ENCODE peak calls at places on chromosomes 3 and 15, in nine cellular contexts. F, U, K, Z, H, I, Y, J and T are unnamed samples.

GRCh38 chr3:150286390-150287147 is 121.5 kb upstream of the TSC22D2 start:
- DNase-seq in F (no peak), I (peak; percentile 64), U (peak; percentile 49), H (no peak), Y (no peak), J (no peak), Z (no peak), K (no peak), T (no peak)

GRCh38 chr3:13069495-13069894 is 3.7 kb downstream of the IQSEC1 start:
- DNase-seq in Y (no peak), K (no peak), U (no peak), Z (no peak), F (no peak), H (no peak), J (no peak), I (no peak), T (no peak)

GRCh38 chr3:107916166-107916565 is 174.7 kb downstream of the CD47 start:
- DNase-seq in H (no peak), Z (no peak), I (no peak), U (no peak), K (no peak), J (no peak), Y (no peak), F (no peak), T (no peak)

GRCh38 chr3:107344722-107345121 is 32.5 kb upstream of the CCDC54 start:
- DNase-seq in Z (no peak), Y (no peak), K (no peak), I (no peak), H (no peak), F (no peak), U (peak; percentile 18), J (no peak), T (no peak)

GRCh38 chr3:10693457-10693856 is 122.6 kb upstream of the SLC6A11 start:
- DNase-seq in J (no peak), I (peak; percentile 13), U (no peak), H (no peak), F (no peak), Y (no peak), K (no peak), Z (no peak), T (no peak)

GRCh38 chr3:46948830-46949671 is 27.5 kb downstream of the CCDC12 start:
- DNase-seq in H (no peak), Y (no peak), U (no peak), Z (peak; percentile 83), F (peak; percentile 61), K (peak; percentile 78), J (peak; percentile 48), I (no peak), T (peak; percentile 87)

GRCh38 chr3:14929310-14930070 is 17.9 kb upstream of the NR2C2 start:
- DNase-seq in J (no peak), Z (no peak), H (no peak), Y (no peak), K (no peak), I (no peak), U (no peak), F (no peak), T (no peak)

GRCh38 chr15:74400313-74400850 is 32.9 kb upstream of the CYP11A1 start:
- DNase-seq in K (no peak), J (no peak), I (no peak), Y (no peak), F (no peak), U (no peak), H (no peak), Z (no peak), T (no peak)

GRCh38 chr3:182795383-182795782 is 2.1 kb downstream of the ATP11B start:
- DNase-seq in I (peak; percentile 10), Z (no peak), F (no peak), H (no peak), Y (no peak), J (no peak), K (peak; percentile 61), U (no peak), T (no peak)

GRCh38 chr3:57026918-57027317 is 33.5 kb upstream of the SPATA12 start:
- DNase-seq in H (peak; percentile 68), K (peak; percentile 36), Y (no peak), F (no peak), U (peak; percentile 38), J (no peak), I (peak; percentile 62), Z (no peak), T (no peak)

DNA sequence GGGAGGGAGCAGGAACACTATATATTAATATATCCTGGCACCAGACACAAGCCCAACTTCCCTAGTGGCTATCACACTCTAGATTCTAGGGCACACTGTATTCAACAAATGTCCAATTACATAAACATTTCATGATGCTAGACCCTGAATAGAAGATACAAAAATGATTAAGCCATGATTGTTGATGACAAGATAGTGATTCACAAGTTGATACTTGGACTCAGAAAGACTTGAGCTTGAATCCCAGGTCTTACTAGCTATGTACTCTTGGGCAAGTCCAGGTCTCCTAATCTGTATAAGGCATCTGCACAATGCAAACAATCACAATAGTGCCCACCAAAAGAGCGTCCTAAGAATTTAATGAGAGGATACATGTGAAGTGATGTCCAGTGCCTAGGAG is 10.0 kb upstream of the SNTN start:
- DNase-seq in Z (no peak), J (no peak), F (no peak), K (no peak), H (no peak), U (no peak), Y (no peak), I (no peak), T (no peak)
- H3K4me3 ChIP-seq in Z (no peak overlapping the region), J (no peak overlapping the region), F (no peak overlapping the region), K (no peak overlapping the region), H (no peak overlapping the region), U (no peak overlapping the region), Y (no peak overlapping the region), I (no peak overlapping the region), T (no peak overlapping the region)

GRCh38 chr3:37940242-37940908 is 50.2 kb upstream of the VILL start:
- DNase-seq in Z (no peak), K (no peak), H (no peak), I (no peak), F (no peak), J (no peak), Y (no peak), U (no peak), T (no peak)
- H3K27ac ChIP-seq in Z (no peak overlapping the region), K (no peak overlapping the region), H (no peak overlapping the region), I (no peak overlapping the region), F (no peak overlapping the region), J (no peak overlapping the region), Y (no peak overlapping the region), U (no peak overlapping the region), T (no peak overlapping the region)

GRCh38 chr15:67048281-67049279 is 16.8 kb upstream of the SMAD3 start:
- DNase-seq in U (peak; percentile 87), I (peak; percentile 93), Z (peak; percentile 85), Y (no peak), J (peak; percentile 22), H (peak; percentile 89), F (peak; percentile 40), K (peak; percentile 86), T (no peak)

GRCh38 chr15:67050062-67050461 is 15.3 kb upstream of the SMAD3 start:
- DNase-seq in J (no peak), K (no peak), F (no peak), Y (no peak), U (no peak), Z (no peak), H (no peak), I (peak; percentile 77), T (no peak)

GRCh38 chr15:67049351-67050044 is 15.9 kb upstream of the SMAD3 start:
- DNase-seq in Z (peak; percentile 86), F (no peak), J (no peak), Y (no peak), H (peak; percentile 89), I (peak; percentile 58), K (peak; percentile 69), U (peak; percentile 96), T (no peak)

GRCh38 chr15:67050522-67051087 is 14.8 kb upstream of the SMAD3 start:
- DNase-seq in I (no peak), J (no peak), Y (no peak), K (no peak), F (no peak), Z (peak; percentile 77), H (no peak), U (no peak), T (no peak)

GRCh38 chr15:67051088-67051659 is 14.2 kb upstream of the SMAD3 start:
- DNase-seq in K (no peak), U (no peak), Y (no peak), Z (no peak), F (no peak), H (no peak), I (no peak), J (no peak), T (no peak)
- TF ChIP-seq CTCF in K (no peak), U (no peak), Y (no peak), Z (no peak), F (no peak), H (no peak), I (no peak), J (no peak), T (no peak)

GRCh38 chr3:100278910-100279309 is 18.1 kb downstream of the TBC1D23 start:
- DNase-seq in K (no peak), U (no peak), Z (no peak), H (no peak), I (no peak), Y (no peak), F (no peak), J (no peak), T (no peak)

GRCh38 chr3:100271522-100271921 is 10.7 kb downstream of the TBC1D23 start:
- DNase-seq in F (no peak), I (no peak), K (no peak), H (no peak), Z (no peak), J (no peak), U (no peak), Y (no peak), T (no peak)

GRCh38 chr3:100274361-100274760 is 13.6 kb downstream of the TBC1D23 start:
- DNase-seq in Z (no peak), I (no peak), J (no peak), F (no peak), H (no peak), K (no peak), Y (no peak), U (no peak), T (no peak)

DNA sequence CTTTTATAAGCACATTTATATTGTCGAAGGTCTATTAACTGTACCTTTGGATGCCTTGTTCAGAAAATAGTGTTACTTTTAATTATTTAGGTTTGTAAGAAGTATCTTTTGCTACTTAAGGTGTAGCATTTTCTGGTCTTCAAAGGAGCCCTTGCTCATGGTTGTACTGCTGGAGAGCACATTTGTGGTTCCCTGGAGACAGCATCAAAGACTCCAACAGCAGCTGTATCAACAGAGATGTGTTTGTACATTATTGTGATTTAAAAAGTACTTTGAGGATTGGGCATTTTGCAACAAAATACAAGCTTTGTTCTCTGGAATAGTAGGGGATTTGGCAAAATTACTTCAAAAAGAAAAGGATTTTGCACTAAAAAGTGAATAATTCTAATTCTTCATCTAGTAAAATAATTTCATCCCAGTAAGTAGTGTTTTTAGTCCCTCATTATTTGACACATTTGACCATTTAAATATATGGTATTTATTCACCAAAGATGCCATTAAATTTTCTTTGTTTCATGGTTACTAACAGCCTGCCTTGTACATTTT is 16.5 kb downstream of the TBC1D23 start:
- DNase-seq in H (no peak), J (no peak), K (no peak), Z (no peak), I (peak; percentile 5), Y (no peak), F (no peak), U (no peak), T (no peak)
- H3K4me3 ChIP-seq in H (no peak overlapping the region), J (no peak overlapping the region), K (no peak overlapping the region), Z (no peak overlapping the region), I (no peak overlapping the region), Y (no peak overlapping the region), F (no peak overlapping the region), U (no peak overlapping the region), T (no peak overlapping the region)